ENCODE peak calls at places on chromosomes 6 and 20, in five cellular contexts. Y, K, L, I and O are unnamed samples.

GRCh38 chr6:143546599-143546998 is 35.1 kb upstream of the FUCA2 start:
- DNase-seq in I (no peak), L (no peak), K (no peak), Y (no peak), O (no peak)

GRCh38 chr6:41785689-41786450 is 1.6 kb upstream of the TOMM6 start:
- DNase-seq in I (peak; percentile 54), L (peak; percentile 80), Y (peak; percentile 38), K (no peak), O (no peak)

GRCh38 chr20:23296841-23297701 is 53.5 kb upstream of the NXT1 start:
- DNase-seq in L (no peak), Y (no peak), I (peak; percentile 69), K (peak; percentile 13), O (no peak)

GRCh38 chr6:5401845-5402738 is 140.8 kb downstream of the FARS2 start:
- DNase-seq in L (no peak), I (peak; percentile 55), K (peak; percentile 6), Y (no peak), O (no peak)

GRCh38 chr6:153059311-153059710 is 56.8 kb upstream of the MTRF1L start:
- DNase-seq in Y (no peak), K (no peak), I (no peak), L (no peak), O (no peak)

GRCh38 chr6:15864708-15865062 is 201.9 kb upstream of the DTNBP1 start:
- DNase-seq in L (no peak), K (no peak), Y (no peak), I (no peak), O (no peak)

GRCh38 chr6:170280689-170281045 is 10.2 kb downstream of the DLL1 start:
- DNase-seq in Y (no peak), L (no peak), I (no peak), K (no peak), O (no peak)

GRCh38 chr6:3749991-3750323 is 1.6 kb downstream of the PXDC1 start:
- DNase-seq in K (peak; percentile 23), Y (no peak), L (peak; percentile 81), I (peak; percentile 91), O (no peak)

GRCh38 chr6:47633141-47633540 is 65.2 kb upstream of the ADGRF4 start:
- DNase-seq in Y (no peak), I (peak; percentile 23), K (peak; percentile 21), L (no peak), O (no peak)

GRCh38 chr20:33434434-33434833 is 9.1 kb downstream of the SNTA1 start:
- DNase-seq in K (no peak), Y (no peak), I (no peak), L (no peak), O (no peak)

GRCh38 chr6:118770112-118770788 is 118.9 kb upstream of the CEP85L start:
- DNase-seq in K (no peak), I (no peak), Y (peak; percentile 37), L (no peak), O (no peak)

GRCh38 chr20:56631990-56632327 is 2.9 kb downstream of the TFAP2C start:
- DNase-seq in Y (no peak), I (peak; percentile 39), K (no peak), L (no peak), O (no peak)

GRCh38 chr6:163415176-163415619 is 680 bp downstream of the QKI start:
- DNase-seq in K (no peak), L (peak; percentile 75), I (no peak), Y (peak; percentile 39), O (peak; percentile 36)

GRCh38 chr20:10454135-10454750 is 19.1 kb downstream of the SLX4IP start:
- DNase-seq in Y (no peak), K (no peak), I (no peak), L (no peak), O (no peak)

GRCh38 chr20:64165866-64166600 is 1.8 kb downstream of the MYT1 start:
- DNase-seq in Y (peak; percentile 54), I (no peak), K (no peak), L (peak; percentile 26), O (no peak)

GRCh38 chr6:52663120-52663934 is 7.6 kb upstream of the TMEM14A start:
- DNase-seq in I (peak; percentile 80), Y (peak; percentile 45), K (peak; percentile 56), L (no peak), O (peak; percentile 72)

GRCh38 chr6:166005846-166006592 is 161.6 kb downstream of the TBXT start:
- DNase-seq in Y (peak; percentile 70), I (peak; percentile 80), K (peak; percentile 21), L (peak; percentile 86), O (no peak)

GRCh38 chr6:53986165-53986720 is 125.0 kb upstream of the MLIP start:
- DNase-seq in K (peak; percentile 56), I (peak; percentile 73), L (no peak), Y (peak; percentile 6), O (no peak)

GRCh38 chr20:31721408-31722332 is 998 bp downstream of the BCL2L1 start:
- DNase-seq in K (peak; percentile 54), I (no peak), L (peak; percentile 68), Y (no peak), O (no peak)

GRCh38 chr20:62875419-62876355 is 14.1 kb upstream of the TCFL5 start:
- DNase-seq in I (peak; percentile 93), K (peak; percentile 65), L (peak; percentile 92), Y (peak; percentile 95), O (no peak)

GRCh38 chr6:1786455-1787108 is 176.9 kb downstream of the FOXC1 start:
- DNase-seq in L (no peak), I (no peak), K (no peak), Y (no peak), O (no peak)

GRCh38 chr6:87789198-87789899 is 87.3 kb upstream of the AKIRIN2 start:
- DNase-seq in K (peak; percentile 34), I (peak; percentile 89), Y (no peak), L (no peak), O (no peak)

GRCh38 chr6:56764081-56764566 is 121.4 kb upstream of the DST start:
- DNase-seq in L (no peak), K (peak; percentile 60), Y (peak; percentile 20), I (peak; percentile 54), O (no peak)

GRCh38 chr6:126376682-126377081 is 36.8 kb downstream of the CENPW start:
- DNase-seq in I (no peak), K (no peak), L (no peak), Y (no peak), O (no peak)
- H3K4me1 ChIP-seq in I (peaks cover 6% of the 10 kb centered on the region), K (no peaks in the 10 kb centered on the region), L (no peaks in the 10 kb centered on the region), Y (no peaks in the 10 kb centered on the region), O (no peaks in the 10 kb centered on the region)

GRCh38 chr20:35558981-35559693 is 17.3 kb downstream of the ERGIC3 start:
- DNase-seq in L (no peak), Y (no peak), K (no peak), I (no peak), O (no peak)

GRCh38 chr20:35561268-35561667 is 19.4 kb downstream of the ERGIC3 start:
- DNase-seq in I (peak; percentile 71), Y (peak; percentile 70), L (no peak), K (peak; percentile 75), O (no peak)

GRCh38 chr20:35561671-35562070 is 19.8 kb downstream of the ERGIC3 start:
- DNase-seq in Y (no peak), K (peak; percentile 37), I (no peak), L (no peak), O (no peak)

GRCh38 chr20:35560541-35560940 is 18.7 kb downstream of the ERGIC3 start:
- DNase-seq in Y (no peak), K (no peak), I (no peak), L (no peak), O (no peak)

GRCh38 chr20:35560105-35560511 is 18.2 kb downstream of the ERGIC3 start:
- DNase-seq in L (no peak), Y (no peak), I (no peak), K (peak; percentile 39), O (no peak)
- H3K27me3 ChIP-seq in L (no peaks in the 10 kb centered on the region), Y (no peaks in the 10 kb centered on the region), I (no peaks in the 10 kb centered on the region), K (no peaks in the 10 kb centered on the region), O (no peaks in the 10 kb centered on the region)

GRCh38 chr6:168472363-168472762 is 31.4 kb downstream of the SMOC2 start:
- DNase-seq in L (no peak), Y (no peak), K (no peak), I (no peak), O (no peak)
- H3K9me3 ChIP-seq in L (no peaks in the 10 kb centered on the region), Y (no peaks in the 10 kb centered on the region), K (no peaks in the 10 kb centered on the region), I (no peaks in the 10 kb centered on the region), O (peaks cover 4% of the 10 kb centered on the region)

GRCh38 chr6:40555092-40555491 is 32.1 kb downstream of the LRFN2 start:
- DNase-seq in L (no peak), I (no peak), Y (no peak), K (no peak), O (no peak)

GRCh38 chr6:40552926-40553325 is 34.2 kb downstream of the LRFN2 start:
- DNase-seq in Y (no peak), I (no peak), K (no peak), L (no peak), O (no peak)

GRCh38 chr6:40545954-40546353 is 41.2 kb downstream of the LRFN2 start:
- DNase-seq in L (no peak), I (no peak), Y (no peak), K (no peak), O (no peak)

GRCh38 chr6:40551966-40552365 is 35.2 kb downstream of the LRFN2 start:
- DNase-seq in I (no peak), Y (no peak), L (no peak), K (no peak), O (no peak)

GRCh38 chr6:40550096-40550731 is 37.0 kb downstream of the LRFN2 start:
- DNase-seq in I (peak; percentile 75), Y (peak; percentile 51), L (no peak), K (peak; percentile 40), O (no peak)
- H3K4me1 ChIP-seq in I (no peaks in the 10 kb centered on the region), Y (no peaks in the 10 kb centered on the region), L (no peaks in the 10 kb centered on the region), K (no peaks in the 10 kb centered on the region), O (no peaks in the 10 kb centered on the region)